ENCODE peak calls at places on chromosome 22, in eight cellular contexts. F is activated CD4-positive, CD25-positive, alpha-beta regulatory T cell; G is right cardiac atrium; B is WTC11; C is stimulated activated CD4-positive, alpha-beta T cell treated with anti-CD3 and anti-CD28 coated beads, TNF-alpha, amount 100 ng/mL, for 1 hour; X is A549; D is lower leg skin; S is GM20000. Z is an unnamed sample.

GRCh38 chr22:29702931-29703594 is 16.7 kb upstream of the CABP7 start:
- DNase-seq in D (no peak), S (no peak), G (peak; percentile 75), X (no peak), F (no peak), C (no peak), B (no peak), Z (no peak)

GRCh38 chr22:49018601-49019000 is 809.1 kb downstream of the BRD1 start:
- DNase-seq in S (no peak), D (no peak), X (no peak), C (no peak), F (no peak), G (peak; percentile 29), B (no peak), Z (no peak)

GRCh38 chr22:49295465-49295743 is 532.3 kb downstream of the BRD1 start:
- DNase-seq in S (no peak), B (no peak), G (peak; percentile 10), C (no peak), D (no peak), F (no peak), X (no peak), Z (no peak)

GRCh38 chr22:44207173-44207980 is 26.7 kb downstream of the PARVG start:
- DNase-seq in C (no peak), D (no peak), F (no peak), G (no peak), S (no peak), X (no peak), B (peak; percentile 3), Z (no peak)

GRCh38 chr22:26893711-26894110 is 236.3 kb downstream of the MIAT start:
- DNase-seq in F (no peak), S (no peak), D (no peak), G (no peak), C (no peak), B (no peak), X (no peak), Z (no peak)

GRCh38 chr22:43867839-43868652 is 5.7 kb upstream of the SULT4A1 start:
- DNase-seq in C (no peak), X (peak; percentile 26), D (no peak), B (peak; percentile 90), G (peak; percentile 89), S (peak; percentile 68), F (no peak), Z (no peak)

GRCh38 chr22:43319661-43320486 is 23.3 kb downstream of the SCUBE1 start:
- DNase-seq in C (no peak), X (no peak), D (no peak), G (no peak), F (no peak), S (no peak), B (no peak), Z (no peak)

GRCh38 chr22:46933526-46933925 is 171.1 kb downstream of the TBC1D22A start:
- DNase-seq in F (no peak), X (no peak), S (no peak), C (no peak), G (no peak), B (no peak), D (no peak), Z (no peak)

GRCh38 chr22:44895296-44896055 is 114.3 kb downstream of the PHF21B start:
- DNase-seq in D (no peak), B (no peak), F (no peak), S (no peak), G (no peak), C (no peak), X (no peak), Z (no peak)

GRCh38 chr22:50014655-50015401 is 2.3 kb upstream of the IL17REL start:
- DNase-seq in G (peak; percentile 43), D (no peak), X (no peak), S (no peak), C (no peak), F (no peak), B (no peak), Z (no peak)

GRCh38 chr22:26172389-26172990 is 3.2 kb downstream of the SEZ6L start:
- DNase-seq in D (no peak), B (peak; percentile 76), X (peak; percentile 22), G (peak; percentile 38), S (peak; percentile 75), C (no peak), F (no peak), Z (no peak)

GRCh38 chr22:39996732-39997131 is 2.0 kb downstream of the FAM83F start:
- DNase-seq in G (no peak), S (no peak), X (no peak), C (no peak), D (no peak), F (no peak), B (no peak), Z (no peak)

GRCh38 chr22:23182289-23183106 is 2.2 kb downstream of the BCR start:
- DNase-seq in G (peak; percentile 22), F (no peak), S (peak; percentile 68), B (no peak), X (no peak), C (no peak), D (no peak), Z (no peak)

GRCh38 chr22:45677060-45677459 is 5.4 kb downstream of the ATXN10 start:
- DNase-seq in X (no peak), C (no peak), F (no peak), D (no peak), S (no peak), B (no peak), G (no peak), Z (no peak)

GRCh38 chr22:38313384-38313955 is 3.8 kb downstream of the CSNK1E start:
- DNase-seq in C (no peak), F (no peak), S (no peak), B (no peak), X (no peak), G (peak; percentile 92), D (no peak), Z (no peak)

GRCh38 chr22:26796785-26797184 is 139.4 kb downstream of the MIAT start:
- DNase-seq in S (no peak), G (no peak), D (no peak), C (no peak), B (no peak), X (no peak), F (no peak), Z (no peak)

GRCh38 chr22:22925795-22926358 is 38.3 kb downstream of the IGLL5 start:
- DNase-seq in G (no peak), C (no peak), B (no peak), S (no peak), X (no peak), D (no peak), F (no peak), Z (no peak)